ENCODE peak calls at places on chromosomes 1 and 21, in four cellular contexts. B, T, V and J are unnamed samples.

GRCh38 chr21:41975391-41976272 is 21.8 kb upstream of the C2CD2 start:
- DNase-seq in T (no peak), B (no peak), V (no peak), J (no peak)

GRCh38 chr1:230270185-230270939 is 155.8 kb downstream of the PGBD5 start:
- DNase-seq in T (no peak), V (no peak), B (peak; percentile 7), J (no peak)

GRCh38 chr1:206696812-206697585 is 12.3 kb downstream of the MAPKAPK2 start:
- DNase-seq in V (no peak), B (no peak), T (no peak), J (no peak)

GRCh38 chr1:22711591-22712501 is 1.2 kb downstream of the EPHB2 start:
- DNase-seq in V (no peak), T (no peak), B (peak; percentile 39), J (no peak)

GRCh38 chr1:204127597-204128242 is 24.1 kb downstream of the ETNK2 start:
- DNase-seq in V (peak; percentile 64), B (peak; percentile 88), T (no peak), J (no peak)

GRCh38 chr1:189424746-189425331 is 1052.8 kb downstream of the BRINP3 start:
- DNase-seq in V (no peak), B (peak; percentile 40), T (no peak), J (no peak)

GRCh38 chr1:153677718-153678518 is 570 bp upstream of the NPR1 start:
- DNase-seq in T (no peak), B (peak; percentile 45), V (peak; percentile 58), J (no peak)

GRCh38 chr1:225744745-225745144 is 32.9 kb upstream of the SRP9 start:
- DNase-seq in B (no peak), V (no peak), T (no peak), J (no peak)

GRCh38 chr1:238530209-238530851 is 639.6 kb upstream of the ZP4 start:
- DNase-seq in T (peak; percentile 1), V (peak; percentile 27), B (no peak), J (no peak)

GRCh38 chr1:211985556-211986264 is 49.6 kb downstream of the INTS7 start:
- DNase-seq in V (no peak), T (peak; percentile 17), B (no peak), J (no peak)

GRCh38 chr21:44708213-44708865 is 3.0 kb downstream of the TSPEAR start:
- DNase-seq in V (no peak), T (no peak), B (no peak), J (no peak)

GRCh38 chr1:27166929-27167328 is 12.0 kb upstream of the SLC9A1 start:
- DNase-seq in V (no peak), B (no peak), T (no peak), J (no peak)

GRCh38 chr1:20405051-20405754 is 80.8 kb downstream of the CAMK2N1 start:
- DNase-seq in T (no peak), V (no peak), B (no peak), J (no peak)

GRCh38 chr1:205580140-205580922 is 51.5 kb downstream of the ELK4 start:
- DNase-seq in T (no peak), V (no peak), B (no peak), J (no peak)

GRCh38 chr1:6409053-6409452 is 10.7 kb downstream of the HES2 start:
- DNase-seq in T (no peak), V (no peak), B (no peak), J (no peak)
- TF ChIP-seq CTCF in T (no peak), V (no peak), B (no peak), J (no peak)

DNA sequence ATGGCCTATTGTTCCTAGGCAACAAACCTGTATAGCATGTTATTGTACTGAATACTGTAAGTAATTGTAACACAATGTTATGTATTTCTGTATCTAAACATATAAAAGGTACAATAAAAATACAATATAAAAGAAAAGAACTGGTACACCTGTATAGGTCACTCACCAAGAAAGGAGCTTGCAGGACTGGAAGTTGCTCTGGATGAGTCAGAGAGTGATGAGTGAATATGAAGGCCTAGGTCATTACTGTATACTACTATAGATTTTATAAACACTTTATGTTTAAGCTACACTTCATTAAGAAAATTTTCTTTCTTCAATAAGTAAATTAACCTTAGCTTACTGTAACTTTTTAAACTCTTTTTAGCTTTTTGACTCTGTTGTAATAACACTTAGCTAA is 559.9 kb downstream of the PLPP3 start:
- DNase-seq in V (no peak), B (peak; percentile 22), T (no peak), J (no peak)
- TF ChIP-seq CTCF in V (no peak), B (no peak), T (no peak), J (no peak)

DNA sequence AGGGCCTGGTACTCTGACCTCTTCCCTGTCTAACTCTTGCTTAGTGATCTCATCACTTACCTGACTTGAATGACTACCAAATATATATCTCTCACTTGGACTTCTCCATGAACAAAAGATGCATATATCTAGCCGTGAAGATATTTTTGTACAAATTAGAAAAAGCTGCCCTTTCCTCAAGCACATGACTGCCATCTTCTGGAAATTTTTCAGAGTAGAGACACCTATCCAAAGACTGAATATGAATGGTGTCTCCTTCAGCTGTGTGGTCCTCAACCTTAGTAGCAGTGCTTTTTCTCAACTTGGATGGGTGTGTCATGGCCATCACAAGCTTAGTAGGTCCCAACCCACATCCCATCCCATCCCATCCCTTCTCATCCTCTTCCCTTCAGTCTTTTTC is 142.3 kb downstream of the DNM3 start:
- DNase-seq in T (no peak), V (no peak), B (peak; percentile 32), J (no peak)
- TF ChIP-seq CTCF in T (peak; percentile 27), V (peak; percentile 22), B (peak; percentile 49), J (no peak)

GRCh38 chr1:109980324-109981127 is 4.0 kb upstream of the AHCYL1 start:
- DNase-seq in T (no peak), V (peak; percentile 60), B (no peak), J (no peak)
- TF ChIP-seq CTCF in T (peak; percentile 66), V (peak; percentile 50), B (peak; percentile 42), J (peak; percentile 16)

GRCh38 chr1:161175771-161176453 is 1.4 kb downstream of the B4GALT3 start:
- DNase-seq in V (no peak), T (no peak), B (no peak), J (no peak)

GRCh38 chr1:161179698-161180097 is 2.4 kb upstream of the B4GALT3 start:
- DNase-seq in V (no peak), B (no peak), T (no peak), J (no peak)

GRCh38 chr1:161177936-161178244 is 583 bp upstream of the B4GALT3 start:
- DNase-seq in B (no peak), T (no peak), V (no peak), J (no peak)

GRCh38 chr1:161176468-161177111 is 717 bp downstream of the B4GALT3 start:
- DNase-seq in V (no peak), T (no peak), B (no peak), J (no peak)

GRCh38 chr1:161177112-161177935 is at the start of gene B4GALT3:
- DNase-seq in V (peak; percentile 93), T (peak; percentile 90), B (peak; percentile 65), J (peak; percentile 83)
- TF ChIP-seq CTCF in V (no peak), T (no peak), B (no peak), J (peak; percentile 19)

GRCh38 chr1:8435569-8436071 is 117.7 kb downstream of the SLC45A1 start:
- DNase-seq in T (no peak), V (no peak), B (no peak), J (no peak)

GRCh38 chr1:8441466-8441865 is 123.6 kb downstream of the SLC45A1 start:
- DNase-seq in V (no peak), B (peak; percentile 76), T (no peak), J (no peak)

GRCh38 chr1:8437286-8437685 is 119.4 kb downstream of the SLC45A1 start:
- DNase-seq in T (no peak), V (no peak), B (no peak), J (no peak)

GRCh38 chr1:8438449-8438848 is 120.5 kb downstream of the SLC45A1 start:
- DNase-seq in B (no peak), T (no peak), V (no peak), J (no peak)

DNA sequence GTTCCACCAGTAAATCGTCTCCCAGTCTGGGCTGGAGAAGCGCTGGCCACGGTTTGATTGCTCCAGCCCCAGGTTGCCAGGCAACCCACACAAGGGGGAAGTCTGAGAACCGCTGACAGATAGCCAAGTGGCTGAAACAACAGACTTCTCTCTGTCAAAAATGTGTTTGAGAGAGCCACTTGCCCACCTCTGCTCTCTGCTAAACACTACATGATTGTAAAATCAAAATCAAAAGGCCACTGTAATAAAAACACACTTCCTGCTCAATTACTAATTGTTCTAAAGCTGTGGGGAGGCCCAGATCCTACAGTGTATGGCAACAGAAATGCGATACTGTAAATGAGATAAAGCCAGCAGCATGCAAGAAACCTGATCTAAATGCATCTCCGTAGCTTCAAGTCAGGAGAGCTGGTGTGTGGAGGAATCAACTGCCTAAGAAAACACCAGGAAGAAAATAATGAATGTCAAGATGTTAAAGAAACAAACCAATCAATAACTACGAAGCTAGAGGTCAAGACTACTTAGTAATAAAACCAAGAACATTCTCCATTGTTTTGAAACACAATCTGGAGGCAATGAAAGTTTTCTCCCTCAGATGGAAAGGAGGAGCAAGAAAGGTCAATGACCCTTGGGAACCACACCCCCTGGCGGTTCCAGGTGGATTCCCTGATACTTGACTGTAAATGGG is 121.2 kb downstream of the SLC45A1 start:
- DNase-seq in T (no peak), B (peak; percentile 88), V (peak; percentile 89), J (peak; percentile 85)
- TF ChIP-seq CTCF in T (no peak), B (no peak), V (no peak), J (no peak)

GRCh38 chr21:36572091-36572490 is 92.2 kb upstream of the CLDN14 start:
- DNase-seq in B (no peak), T (no peak), V (no peak), J (no peak)

GRCh38 chr21:36571556-36571955 is 91.6 kb upstream of the CLDN14 start:
- DNase-seq in T (no peak), B (no peak), V (no peak), J (no peak)

GRCh38 chr21:36567216-36567917 is 87.4 kb upstream of the CLDN14 start:
- DNase-seq in B (no peak), V (no peak), T (no peak), J (no peak)

GRCh38 chr21:36566606-36567005 is 86.7 kb upstream of the CLDN14 start:
- DNase-seq in T (no peak), B (no peak), V (no peak), J (no peak)

DNA sequence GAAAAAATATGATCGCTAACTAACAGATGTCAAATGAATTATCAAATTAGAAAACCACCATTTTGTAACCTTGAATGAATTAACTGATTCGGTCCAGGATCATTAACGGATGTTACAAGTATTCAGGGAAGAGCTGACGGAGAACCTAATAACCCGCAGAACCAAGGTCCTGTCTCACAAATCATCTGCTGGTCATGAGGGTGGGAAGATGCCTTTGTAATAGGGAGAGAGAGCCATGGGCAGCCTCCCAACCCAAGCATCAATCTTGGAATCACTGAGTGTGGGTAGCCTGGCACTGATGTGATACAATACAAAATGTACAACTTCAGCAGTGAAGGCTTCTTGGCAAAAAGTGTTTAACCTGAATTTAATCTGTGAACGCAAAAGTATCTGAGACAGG is 89.6 kb upstream of the CLDN14 start:
- DNase-seq in T (no peak), V (no peak), B (no peak), J (no peak)
- TF ChIP-seq CTCF in T (no peak), V (no peak), B (no peak), J (no peak)

GRCh38 chr1:41513388-41513745 is 28.9 kb upstream of the EDN2 start:
- DNase-seq in T (no peak), V (no peak), B (no peak), J (no peak)
- TF ChIP-seq CTCF in T (peak; percentile 68), V (peak; percentile 8), B (peak; percentile 18), J (peak; percentile 63)